ENCODE peak calls at places on chromosomes 1 and 21, in four cellular contexts. One of them, this sample, is unnamed.

GRCh38 chr1:202848191-202848542 is 37.4 kb downstream of the PCAT6 start:
- DNase-seq in GM12878: peak
- DNase-seq in A549: no peak
- DNase-seq in HepG2: no peak
- DNase-seq in this sample: peak

GRCh38 chr21:35394634-35395369 is 345.7 kb upstream of the RUNX1 start:
- DNase-seq in GM12878: no peak
- DNase-seq in A549: no peak
- DNase-seq in HepG2: peak
- DNase-seq in this sample: no peak

GRCh38 chr21:41269535-41269934 is 47.1 kb upstream of the FAM3B start:
- DNase-seq in GM12878: no peak
- DNase-seq in A549: no peak
- DNase-seq in HepG2: no peak
- DNase-seq in this sample: no peak

GRCh38 chr1:34829250-34829649 is 30.3 kb downstream of the SMIM12 start:
- DNase-seq in GM12878: no peak
- DNase-seq in A549: no peak
- DNase-seq in HepG2: no peak
- DNase-seq in this sample: no peak

GRCh38 chr1:14599173-14599754 is 779 bp downstream of the KAZN start:
- DNase-seq in GM12878: no peak
- DNase-seq in A549: no peak
- DNase-seq in HepG2: no peak
- DNase-seq in this sample: no peak

GRCh38 chr1:227939791-227940771 is 7.7 kb downstream of the WNT9A start:
- DNase-seq in GM12878: no peak
- DNase-seq in A549: no peak
- DNase-seq in HepG2: no peak
- DNase-seq in this sample: no peak

GRCh38 chr1:182249201-182249676 is 142.4 kb downstream of the GLUL start:
- DNase-seq in GM12878: peak
- DNase-seq in A549: no peak
- DNase-seq in HepG2: peak
- DNase-seq in this sample: no peak

GRCh38 chr21:39209334-39209688 is 26.1 kb upstream of the PSMG1 start:
- DNase-seq in GM12878: no peak
- DNase-seq in A549: no peak
- DNase-seq in HepG2: no peak
- DNase-seq in this sample: no peak

GRCh38 chr1:40421694-40422384 is 28.4 kb upstream of the ZFP69B start:
- DNase-seq in GM12878: no peak
- DNase-seq in A549: no peak
- DNase-seq in HepG2: peak
- DNase-seq in this sample: peak

GRCh38 chr1:87463917-87464565 is 135.4 kb downstream of the LMO4 start:
- DNase-seq in GM12878: peak
- DNase-seq in A549: no peak
- DNase-seq in HepG2: no peak
- DNase-seq in this sample: no peak

GRCh38 chr1:212686591-212686990 is 13.0 kb downstream of the BATF3 start:
- DNase-seq in GM12878: no peak
- DNase-seq in A549: no peak
- DNase-seq in HepG2: no peak
- DNase-seq in this sample: no peak

GRCh38 chr1:33286451-33287185 is 30.3 kb downstream of the ZNF362 start:
- DNase-seq in GM12878: no peak
- DNase-seq in A549: no peak
- DNase-seq in HepG2: no peak
- DNase-seq in this sample: no peak
- TF ChIP-seq CEBPB in GM12878: no peak
- TF ChIP-seq CEBPB in A549: no peak
- TF ChIP-seq CEBPB in HepG2: no peak
- TF ChIP-seq CEBPB in this sample: no peak

DNA sequence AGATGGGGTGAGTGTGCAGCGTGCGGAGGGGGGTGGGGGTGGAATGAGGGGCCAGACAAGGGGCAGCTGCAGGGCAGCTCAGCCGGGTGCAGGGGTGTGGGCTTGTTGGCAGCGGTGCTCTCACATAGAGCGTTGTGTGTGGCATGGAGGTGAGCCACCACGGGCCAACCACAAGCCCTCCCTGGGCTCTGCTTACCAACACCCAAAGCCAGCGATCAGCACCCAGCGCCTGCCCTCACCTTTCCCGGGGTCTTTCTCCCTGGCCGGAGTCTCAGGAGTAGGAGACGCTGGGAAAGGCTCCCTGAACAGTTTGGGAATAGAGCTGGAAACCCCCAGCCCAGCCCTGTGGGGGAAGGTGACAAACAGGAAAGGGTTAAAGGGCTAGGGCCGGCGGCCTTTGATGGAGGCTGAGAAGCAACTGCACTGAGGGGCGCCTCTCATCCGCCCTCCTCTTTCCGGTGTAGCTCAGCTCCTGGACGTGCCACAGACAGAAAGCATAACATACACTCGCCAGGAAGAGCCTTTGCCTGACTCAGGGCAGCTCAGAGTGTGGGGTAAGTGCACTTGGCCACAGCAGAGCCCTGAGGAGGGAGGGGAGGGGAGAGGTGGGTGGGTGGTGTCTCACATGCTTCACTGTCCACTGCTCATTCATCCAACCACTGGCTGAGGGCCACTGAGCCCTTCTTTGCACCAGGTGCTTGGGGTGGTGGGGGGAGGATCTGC is 577 bp downstream of the IKBKE start:
- DNase-seq in GM12878: peak
- DNase-seq in A549: no peak
- DNase-seq in HepG2: peak
- DNase-seq in this sample: peak
- TF ChIP-seq BHLHE40 in GM12878: no peak
- TF ChIP-seq BHLHE40 in A549: no peak
- TF ChIP-seq BHLHE40 in HepG2: no peak
- TF ChIP-seq BHLHE40 in this sample: peak

GRCh38 chr21:44995257-44995941 is 55.6 kb downstream of the SLX9 start:
- DNase-seq in GM12878: no peak
- DNase-seq in A549: no peak
- DNase-seq in HepG2: no peak
- DNase-seq in this sample: no peak

GRCh38 chr21:44992608-44993031 is 52.8 kb downstream of the SLX9 start:
- DNase-seq in GM12878: no peak
- DNase-seq in A549: no peak
- DNase-seq in HepG2: no peak
- DNase-seq in this sample: no peak

GRCh38 chr21:44993321-44994015 is 53.6 kb downstream of the SLX9 start:
- DNase-seq in GM12878: no peak
- DNase-seq in A549: no peak
- DNase-seq in HepG2: no peak
- DNase-seq in this sample: no peak

GRCh38 chr21:44994581-44995171 is 54.8 kb downstream of the SLX9 start:
- DNase-seq in GM12878: no peak
- DNase-seq in A549: no peak
- DNase-seq in HepG2: no peak
- DNase-seq in this sample: no peak

GRCh38 chr21:44994016-44994365 is 54.2 kb downstream of the SLX9 start:
- DNase-seq in GM12878: no peak
- DNase-seq in A549: no peak
- DNase-seq in HepG2: no peak
- DNase-seq in this sample: no peak
- H3K27ac ChIP-seq in GM12878: no peak
- H3K27ac ChIP-seq in A549: no peak
- H3K27ac ChIP-seq in HepG2: no peak
- H3K27ac ChIP-seq in this sample: no peak

GRCh38 chr1:192151176-192151575 is 7.1 kb upstream of the RGS18 start:
- DNase-seq in GM12878: no peak
- DNase-seq in A549: no peak
- DNase-seq in HepG2: no peak
- DNase-seq in this sample: no peak

GRCh38 chr1:192147221-192147620 is 11.0 kb upstream of the RGS18 start:
- DNase-seq in GM12878: no peak
- DNase-seq in A549: no peak
- DNase-seq in HepG2: no peak
- DNase-seq in this sample: peak

GRCh38 chr1:192153276-192153675 is 5.0 kb upstream of the RGS18 start:
- DNase-seq in GM12878: no peak
- DNase-seq in A549: no peak
- DNase-seq in HepG2: no peak
- DNase-seq in this sample: peak

DNA sequence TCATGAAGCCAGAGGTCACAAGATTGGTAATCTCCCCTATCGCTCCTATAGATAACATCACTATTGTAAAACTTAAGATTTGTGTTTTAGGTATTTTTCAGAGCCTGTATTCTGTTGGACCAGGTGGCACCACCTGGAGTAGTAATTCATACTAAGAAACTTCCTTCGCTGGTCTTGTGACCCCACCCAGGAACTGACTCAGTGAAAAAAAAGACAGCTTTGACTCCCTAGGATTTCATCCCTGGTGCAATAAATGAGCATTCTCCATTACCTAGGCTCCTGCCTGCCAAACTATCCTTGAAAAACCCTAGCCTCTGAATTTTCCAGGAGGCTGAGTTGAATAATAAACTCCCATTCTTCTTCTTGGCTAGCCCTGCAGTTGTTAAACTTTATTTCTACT is 10.6 kb upstream of the RGS18 start:
- DNase-seq in GM12878: no peak
- DNase-seq in A549: no peak
- DNase-seq in HepG2: no peak
- DNase-seq in this sample: peak
- TF ChIP-seq CEBPB in GM12878: no peak
- TF ChIP-seq CEBPB in A549: no peak
- TF ChIP-seq CEBPB in HepG2: no peak
- TF ChIP-seq CEBPB in this sample: no peak

DNA sequence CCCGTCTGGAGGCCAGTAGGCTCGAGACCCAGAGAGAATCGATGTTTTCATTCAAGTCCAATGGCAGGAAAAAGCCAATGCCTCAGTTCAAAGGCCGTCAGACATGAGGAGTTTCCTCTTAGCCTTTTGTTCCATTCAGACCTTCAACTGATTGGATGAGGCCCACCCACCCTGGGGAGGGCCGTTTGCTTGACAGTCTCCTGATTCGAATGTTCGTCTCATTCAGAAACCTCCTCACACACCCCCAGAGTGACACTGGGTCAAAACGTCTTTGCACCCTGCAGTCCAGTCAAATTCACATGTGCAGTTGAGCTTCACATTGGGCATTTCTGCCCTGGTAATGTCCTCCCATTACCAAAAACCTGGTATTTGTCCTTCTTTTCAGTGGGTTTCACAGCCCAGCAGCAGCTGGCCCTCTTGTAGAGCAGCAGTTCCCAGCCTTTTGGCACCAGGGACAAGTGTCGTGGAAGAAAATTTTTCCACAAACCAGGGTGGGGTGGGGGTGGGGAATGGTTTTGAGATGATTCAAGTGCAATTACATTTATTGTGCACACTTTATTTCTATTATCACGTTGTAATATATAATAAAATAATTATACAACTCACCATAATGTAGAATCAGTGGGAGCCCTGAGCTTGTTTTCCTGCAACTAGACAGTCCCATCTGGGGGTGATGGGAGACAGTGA is 40.1 kb downstream of the RSPH1 start:
- DNase-seq in GM12878: no peak
- DNase-seq in A549: no peak
- DNase-seq in HepG2: no peak
- DNase-seq in this sample: no peak
- TF ChIP-seq BHLHE40 in GM12878: no peak
- TF ChIP-seq BHLHE40 in A549: no peak
- TF ChIP-seq BHLHE40 in HepG2: no peak
- TF ChIP-seq BHLHE40 in this sample: no peak

GRCh38 chr1:94772840-94773239 is 47.3 kb upstream of the SLC44A3 start:
- DNase-seq in GM12878: no peak
- DNase-seq in A549: no peak
- DNase-seq in HepG2: no peak
- DNase-seq in this sample: no peak
- H3K27ac ChIP-seq in GM12878: no peak
- H3K27ac ChIP-seq in A549: no peak
- H3K27ac ChIP-seq in HepG2: no peak
- H3K27ac ChIP-seq in this sample: no peak

GRCh38 chr1:234264832-234265231 is 108.4 kb upstream of the COA6 start:
- DNase-seq in GM12878: no peak
- DNase-seq in A549: no peak
- DNase-seq in HepG2: no peak
- DNase-seq in this sample: no peak

GRCh38 chr1:234262754-234263105 is 110.5 kb upstream of the COA6 start:
- DNase-seq in GM12878: no peak
- DNase-seq in A549: no peak
- DNase-seq in HepG2: peak
- DNase-seq in this sample: peak

GRCh38 chr1:234265321-234265720 is 107.9 kb upstream of the COA6 start:
- DNase-seq in GM12878: no peak
- DNase-seq in A549: no peak
- DNase-seq in HepG2: no peak
- DNase-seq in this sample: no peak

GRCh38 chr1:234262007-234262753 is 111.1 kb upstream of the COA6 start:
- DNase-seq in GM12878: no peak
- DNase-seq in A549: no peak
- DNase-seq in HepG2: no peak
- DNase-seq in this sample: no peak

DNA sequence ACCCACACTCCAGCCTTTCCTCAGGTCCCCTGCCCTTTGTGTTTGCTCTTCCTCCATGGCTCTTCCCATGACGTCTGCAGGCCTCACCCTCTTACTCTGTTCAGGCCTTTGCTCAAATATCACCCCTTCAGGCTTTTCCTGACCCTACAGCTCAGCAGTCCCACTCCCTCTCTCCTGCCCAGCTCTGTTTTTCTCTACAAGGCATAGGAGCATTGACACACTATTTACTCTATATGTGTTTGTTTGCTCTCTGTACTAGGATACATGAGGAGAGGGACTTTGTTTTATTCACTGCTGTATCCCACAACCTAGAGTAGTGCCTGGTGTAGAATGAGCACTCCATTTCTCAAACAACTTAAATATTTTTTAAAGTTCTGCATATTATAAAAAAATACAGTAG is 107.4 kb upstream of the COA6 start:
- DNase-seq in GM12878: no peak
- DNase-seq in A549: peak
- DNase-seq in HepG2: peak
- DNase-seq in this sample: no peak
- TF ChIP-seq CEBPB in GM12878: no peak
- TF ChIP-seq CEBPB in A549: no peak
- TF ChIP-seq CEBPB in HepG2: no peak
- TF ChIP-seq CEBPB in this sample: no peak

This sample was measured in IMR-90.